ENCODE peak calls at places on chromosomes 13 and 19, in six cellular contexts. P, W, X, R, V and F are unnamed samples.

GRCh38 chr13:44972956-44973581 is 16.2 kb downstream of the NUFIP1 start:
- DNase-seq in P (no peak), R (peak; percentile 36), V (no peak), W (peak; percentile 9), X (peak; percentile 34), F (no peak)

GRCh38 chr13:50713849-50714248 is 129.6 kb downstream of the DLEU7 start:
- DNase-seq in X (no peak), W (no peak), P (no peak), V (peak; percentile 16), R (no peak), F (peak; percentile 96)

GRCh38 chr13:113802090-113802531 is 43.1 kb downstream of the TMEM255B start:
- DNase-seq in X (peak; percentile 97), W (peak; percentile 23), P (no peak), V (no peak), R (peak; percentile 13), F (peak; percentile 48)

GRCh38 chr19:18788782-18789421 is 2.2 kb downstream of the COMP start:
- DNase-seq in P (no peak), R (no peak), V (no peak), W (no peak), X (no peak), F (no peak)

GRCh38 chr13:99331881-99332293 is 24.7 kb upstream of the GPR183 start:
- DNase-seq in W (no peak), R (no peak), X (no peak), V (peak; percentile 79), P (no peak), F (peak; percentile 47)

GRCh38 chr19:52248256-52248655 is 21.1 kb upstream of the ZNF766 start:
- DNase-seq in V (no peak), W (no peak), R (peak; percentile 40), X (peak; percentile 34), P (no peak), F (no peak)

GRCh38 chr13:40537146-40537895 is 129.1 kb downstream of the FOXO1 start:
- DNase-seq in W (no peak), V (no peak), P (no peak), X (no peak), R (no peak), F (no peak)

GRCh38 chr19:57068921-57069697 is 50.7 kb upstream of the USP29 start:
- DNase-seq in X (peak; percentile 45), W (no peak), R (peak; percentile 63), P (no peak), V (no peak), F (no peak)

GRCh38 chr13:71964491-71965108 is 97.6 kb upstream of the DACH1 start:
- DNase-seq in V (no peak), P (no peak), W (no peak), R (no peak), X (no peak), F (no peak)

GRCh38 chr13:98275711-98276171 is 98.7 kb upstream of the RNF113B start:
- DNase-seq in R (no peak), W (no peak), P (no peak), X (no peak), V (no peak), F (no peak)

GRCh38 chr13:21100211-21100610 is 38.8 kb upstream of the LATS2 start:
- DNase-seq in V (no peak), R (no peak), X (no peak), P (no peak), W (no peak), F (no peak)

GRCh38 chr13:50131998-50132936 is 117.0 kb downstream of the KCNRG start:
- DNase-seq in W (no peak), X (no peak), R (no peak), P (no peak), V (no peak), F (no peak)

DNA sequence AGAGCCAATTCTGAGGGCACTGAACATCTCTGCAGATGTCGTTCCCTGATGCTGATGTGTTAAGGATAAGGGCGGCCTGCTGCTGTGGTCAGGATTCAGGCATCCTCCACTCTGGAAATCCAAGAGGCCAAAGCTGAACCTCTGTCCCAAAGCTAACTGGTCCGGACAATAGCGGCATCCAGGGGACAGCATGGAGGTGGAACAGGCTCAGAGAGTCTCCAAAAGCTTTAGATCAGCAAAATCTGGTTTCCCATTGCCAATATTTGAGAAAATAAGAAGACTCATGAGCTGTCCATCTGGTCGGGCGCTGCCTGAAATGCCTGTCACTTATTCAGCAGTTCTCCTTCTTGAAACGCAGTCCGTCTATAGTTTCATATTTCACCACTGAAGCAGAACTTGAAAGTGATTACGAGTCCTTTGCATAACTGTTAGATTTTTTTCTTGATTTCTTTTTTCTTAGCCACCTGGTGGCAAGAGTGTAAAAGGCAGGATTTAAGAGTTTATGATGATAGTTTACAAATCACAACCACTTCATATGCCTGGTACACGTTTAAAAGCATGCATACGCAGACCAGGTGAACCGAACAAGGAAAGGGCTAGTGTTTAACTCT is 45.9 kb downstream of the GGACT start:
- DNase-seq in R (peak; percentile 35), V (peak; percentile 43), X (no peak), W (peak; percentile 10), P (no peak), F (peak; percentile 18)
- TF ChIP-seq GABPA in R (no peak), V (no peak), X (no peak), W (no peak), P (no peak), F (no peak)

DNA sequence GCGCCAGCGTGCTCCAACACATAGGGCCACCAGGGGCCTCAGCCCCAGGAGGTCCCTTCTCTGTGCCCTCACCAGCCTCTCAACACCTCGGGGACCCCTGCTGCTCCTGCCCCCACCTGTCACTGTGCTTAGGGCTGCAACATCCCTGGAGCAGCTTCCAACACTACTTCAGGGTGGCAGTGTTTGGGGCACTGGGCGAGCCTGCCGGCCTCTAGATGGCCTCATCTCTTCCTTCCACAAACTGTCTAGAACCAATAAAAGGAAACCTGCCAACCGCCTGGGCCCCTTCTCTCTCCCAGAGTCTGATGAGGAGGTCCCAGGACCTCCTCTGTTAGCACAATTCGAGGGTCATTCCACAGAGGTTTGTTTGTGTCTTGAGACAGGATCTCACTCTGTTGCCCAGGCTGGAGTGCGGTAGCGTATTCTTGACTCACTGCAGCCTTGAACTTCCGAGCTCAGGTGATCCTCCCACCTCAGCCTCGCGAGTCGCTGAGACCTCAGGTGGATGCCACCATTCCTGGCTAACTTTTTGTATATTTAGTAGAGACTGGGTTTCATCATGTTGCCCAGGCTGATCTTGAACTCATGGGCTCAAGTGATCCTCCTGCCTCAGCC is 10.1 kb upstream of the SHD start:
- DNase-seq in V (no peak), W (no peak), R (no peak), X (no peak), P (no peak), F (no peak)
- TF ChIP-seq GABPA in V (no peak), W (no peak), R (no peak), X (no peak), P (no peak), F (no peak)

GRCh38 chr19:35206379-35206778 is 22.2 kb downstream of the FAM187B start:
- DNase-seq in R (no peak), P (no peak), X (no peak), W (no peak), V (peak; percentile 52), F (no peak)
- TF ChIP-seq GABPA in R (no peak), P (no peak), X (no peak), W (no peak), V (no peak), F (no peak)

GRCh38 chr19:811511-812048 is 10.2 kb downstream of the PLPPR3 start:
- DNase-seq in R (no peak), V (no peak), X (no peak), P (no peak), W (peak; percentile 20), F (no peak)
- TF ChIP-seq GABPA in R (no peak), V (no peak), X (no peak), P (no peak), W (no peak), F (no peak)

GRCh38 chr19:31498781-31499180 is 149.5 kb upstream of the TSHZ3 start:
- DNase-seq in R (no peak), W (no peak), X (no peak), P (no peak), V (no peak), F (no peak)
- TF ChIP-seq GABPA in R (no peak), W (no peak), X (no peak), P (no peak), V (no peak), F (no peak)

DNA sequence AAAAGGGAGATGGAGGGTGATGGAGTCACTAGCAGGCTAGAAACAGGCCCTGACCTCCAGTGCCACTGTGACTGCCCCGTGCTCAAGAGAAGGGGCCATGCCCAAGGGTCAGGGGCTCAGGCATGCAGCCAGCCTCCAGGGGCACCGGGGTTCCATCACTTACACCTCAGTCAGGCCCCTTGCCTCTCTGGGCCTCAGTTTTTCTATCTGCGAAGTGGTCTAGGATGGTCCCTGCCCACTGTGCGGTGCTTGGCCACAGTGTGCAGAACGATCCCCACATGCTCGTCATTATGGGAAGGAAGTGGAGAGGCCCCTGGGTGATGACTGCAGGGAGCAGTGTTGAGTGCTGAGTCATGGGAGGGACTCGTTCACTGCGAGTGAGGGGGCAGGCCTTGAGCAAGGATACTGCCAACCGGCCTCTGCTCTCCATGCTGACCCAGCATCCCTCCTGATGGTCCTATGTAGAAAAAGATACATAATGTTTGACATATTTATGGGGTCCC is 23.1 kb downstream of the TMED1 start:
- DNase-seq in W (peak; percentile 80), R (no peak), P (no peak), X (no peak), V (no peak), F (peak; percentile 85)
- TF ChIP-seq GABPA in W (peak; percentile 81), R (no peak), P (no peak), X (peak; percentile 56), V (no peak), F (no peak)

DNA sequence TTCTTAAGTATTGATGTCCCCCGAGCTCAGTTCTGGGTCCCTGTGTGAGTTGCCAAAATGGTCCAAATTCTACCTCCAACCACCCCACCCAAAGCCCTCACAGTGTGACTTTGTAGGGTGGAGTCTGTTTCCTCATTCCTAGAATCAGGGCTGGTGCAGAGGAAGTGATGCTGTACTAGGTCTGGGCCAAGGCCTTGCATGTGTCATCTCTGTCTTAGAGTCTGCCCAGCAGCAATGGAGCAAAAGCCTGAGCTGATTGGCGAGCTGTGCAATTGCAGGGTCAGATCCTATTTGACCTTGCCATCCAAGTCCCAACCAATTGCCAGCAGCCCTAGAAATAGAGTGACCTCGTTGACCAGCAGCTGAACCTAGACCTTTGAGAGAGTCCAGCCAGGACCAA is 97.0 kb upstream of the ANKRD10 start:
- DNase-seq in P (no peak), W (no peak), X (no peak), V (no peak), R (no peak), F (no peak)
- TF ChIP-seq GABPA in P (no peak), W (no peak), X (no peak), V (no peak), R (no peak), F (no peak)

GRCh38 chr13:23707674-23708073 is 137.5 kb downstream of the TNFRSF19 start:
- DNase-seq in V (no peak), P (no peak), W (no peak), X (no peak), R (no peak), F (no peak)
- TF ChIP-seq GABPA in V (no peak), P (no peak), W (no peak), X (no peak), R (no peak), F (no peak)